ENCODE peak calls at places on chromosomes 16 and 17, in four cellular contexts. E, O, L and D are unnamed samples.
A peak's percentile ranks its signal among the peaks of the same experiment; 100 is the strongest.

GRCh38 chr16:69566437-69567030 is 768 bp downstream of the NFAT5 start:
- DNase-seq in O (peak; percentile 69), L (peak; percentile 68), E (no peak), D (no peak)

GRCh38 chr16:30977502-30977901 is 7.5 kb upstream of the HSD3B7 start:
- DNase-seq in L (no peak), E (no peak), O (peak; percentile 58), D (no peak)

GRCh38 chr17:42203354-42203753 is 9.1 kb upstream of the GHDC start:
- DNase-seq in O (no peak), E (no peak), L (no peak), D (no peak)

GRCh38 chr17:39139137-39139516 is 12.3 kb downstream of the PLXDC1 start:
- DNase-seq in O (no peak), L (no peak), E (no peak), D (no peak)

GRCh38 chr17:38428150-38428642 is at the start of gene ARHGAP23:
- DNase-seq in E (peak; percentile 41), L (peak; percentile 79), O (no peak), D (no peak)

GRCh38 chr17:50558955-50559614 is 1.4 kb upstream of the CACNA1G start:
- DNase-seq in O (no peak), E (no peak), L (peak; percentile 69), D (no peak)

GRCh38 chr16:67114793-67115192 is 5.1 kb downstream of the PHAF1 start:
- DNase-seq in L (no peak), O (no peak), E (no peak), D (no peak)

GRCh38 chr17:7443499-7444485 is 1.1 kb upstream of the CHRNB1 start:
- DNase-seq in O (no peak), E (no peak), L (no peak), D (no peak)

GRCh38 chr16:28983644-28984043 is 1.2 kb upstream of the LAT start:
- DNase-seq in E (no peak), L (no peak), O (no peak), D (no peak)

GRCh38 chr17:47744168-47745036 is 11.4 kb downstream of the TBX21 start:
- DNase-seq in L (no peak), O (peak; percentile 21), E (no peak), D (no peak)

GRCh38 chr16:85686912-85687591 is 1.7 kb downstream of the GINS2 start:
- DNase-seq in O (peak; percentile 75), L (peak; percentile 15), E (no peak), D (no peak)

GRCh38 chr17:57537524-57538410 is 207.3 kb downstream of the CCDC182 start:
- DNase-seq in E (no peak), O (no peak), L (no peak), D (no peak)

GRCh38 chr17:31680126-31680525 is 178.9 kb downstream of the COPRS start:
- DNase-seq in O (no peak), E (no peak), L (no peak), D (no peak)

GRCh38 chr17:17810374-17811248 is 26.2 kb downstream of the SREBF1 start:
- DNase-seq in E (no peak), L (no peak), O (no peak), D (no peak)

GRCh38 chr17:78708510-78708973 is 73.5 kb downstream of the CYTH1 start:
- DNase-seq in O (peak; percentile 59), E (peak; percentile 59), L (peak; percentile 75), D (peak; percentile 67)

GRCh38 chr17:68657166-68657940 is 56.2 kb upstream of the FAM20A start:
- DNase-seq in L (no peak), E (no peak), O (no peak), D (no peak)

GRCh38 chr16:27110524-27110896 is 43.8 kb downstream of the C16orf82 start:
- DNase-seq in O (no peak), E (no peak), L (no peak), D (no peak)

GRCh38 chr17:81804559-81805399 is 829 bp downstream of the GCGR start:
- DNase-seq in O (no peak), E (no peak), L (no peak), D (no peak)

GRCh38 chr17:3773511-3773910 is 27.5 kb downstream of the ITGAE start:
- DNase-seq in O (no peak), L (no peak), E (no peak), D (no peak)